ENCODE peak calls at places on chromosomes 16 and 17, in nine cellular contexts. One of them, this sample, is unnamed.

GRCh38 chr17:67696347-67696746 is 21.4 kb upstream of the NOL11 start:
- DNase-seq in PC-3: no peak
- DNase-seq in Panc1: no peak
- DNase-seq in psoas muscle: no peak
- DNase-seq in AG04450: no peak
- DNase-seq in CD8-positive, alpha-beta memory T cell: no peak
- DNase-seq in fibroblast of lung: peak; percentile 6
- DNase-seq in IMR-90: peak; percentile 5
- DNase-seq in effector memory CD4-positive, alpha-beta T cell: no peak
- DNase-seq in this sample: no peak

GRCh38 chr17:17890773-17891759 is 54.3 kb upstream of the SREBF1 start:
- DNase-seq in PC-3: peak; percentile 73
- DNase-seq in Panc1: peak; percentile 52
- DNase-seq in psoas muscle: peak; percentile 34
- DNase-seq in AG04450: peak; percentile 42
- DNase-seq in CD8-positive, alpha-beta memory T cell: peak; percentile 53
- DNase-seq in fibroblast of lung: peak; percentile 68
- DNase-seq in IMR-90: peak; percentile 72
- DNase-seq in effector memory CD4-positive, alpha-beta T cell: no peak
- DNase-seq in this sample: no peak

GRCh38 chr17:38416840-38417209 is 11.4 kb upstream of the ARHGAP23 start:
- DNase-seq in PC-3: no peak
- DNase-seq in Panc1: no peak
- DNase-seq in psoas muscle: no peak
- DNase-seq in AG04450: no peak
- DNase-seq in CD8-positive, alpha-beta memory T cell: no peak
- DNase-seq in fibroblast of lung: no peak
- DNase-seq in IMR-90: no peak
- DNase-seq in effector memory CD4-positive, alpha-beta T cell: no peak
- DNase-seq in this sample: no peak

GRCh38 chr17:77458202-77459017 is 317.6 kb downstream of the SEC14L1 start:
- DNase-seq in PC-3: no peak
- DNase-seq in Panc1: no peak
- DNase-seq in psoas muscle: no peak
- DNase-seq in AG04450: no peak
- DNase-seq in CD8-positive, alpha-beta memory T cell: no peak
- DNase-seq in fibroblast of lung: no peak
- DNase-seq in IMR-90: no peak
- DNase-seq in effector memory CD4-positive, alpha-beta T cell: no peak
- DNase-seq in this sample: no peak

GRCh38 chr17:63165420-63165819 is 199.4 kb downstream of the TANC2 start:
- DNase-seq in PC-3: no peak
- DNase-seq in Panc1: no peak
- DNase-seq in psoas muscle: no peak
- DNase-seq in AG04450: no peak
- DNase-seq in CD8-positive, alpha-beta memory T cell: no peak
- DNase-seq in fibroblast of lung: no peak
- DNase-seq in IMR-90: no peak
- DNase-seq in effector memory CD4-positive, alpha-beta T cell: no peak
- DNase-seq in this sample: no peak

GRCh38 chr16:48014349-48015135 is 141.3 kb downstream of the ABCC12 start:
- DNase-seq in PC-3: peak; percentile 95
- DNase-seq in Panc1: peak; percentile 38
- DNase-seq in psoas muscle: no peak
- DNase-seq in AG04450: peak; percentile 20
- DNase-seq in CD8-positive, alpha-beta memory T cell: no peak
- DNase-seq in fibroblast of lung: peak; percentile 89
- DNase-seq in IMR-90: peak; percentile 57
- DNase-seq in effector memory CD4-positive, alpha-beta T cell: no peak
- DNase-seq in this sample: no peak

GRCh38 chr16:75086281-75086680 is 30.3 kb downstream of the LDHD start:
- DNase-seq in PC-3: no peak
- DNase-seq in Panc1: no peak
- DNase-seq in psoas muscle: no peak
- DNase-seq in AG04450: no peak
- DNase-seq in CD8-positive, alpha-beta memory T cell: no peak
- DNase-seq in fibroblast of lung: peak; percentile 58
- DNase-seq in IMR-90: no peak
- DNase-seq in effector memory CD4-positive, alpha-beta T cell: no peak
- DNase-seq in this sample: no peak

GRCh38 chr17:8173871-8174322 is 2.3 kb downstream of the TMEM107 start:
- DNase-seq in PC-3: no peak
- DNase-seq in Panc1: no peak
- DNase-seq in psoas muscle: no peak
- DNase-seq in AG04450: no peak
- DNase-seq in CD8-positive, alpha-beta memory T cell: no peak
- DNase-seq in fibroblast of lung: no peak
- DNase-seq in IMR-90: no peak
- DNase-seq in effector memory CD4-positive, alpha-beta T cell: no peak
- DNase-seq in this sample: no peak

GRCh38 chr17:45787044-45787443 is 2.9 kb downstream of the CRHR1 start:
- DNase-seq in PC-3: no peak
- DNase-seq in Panc1: no peak
- DNase-seq in psoas muscle: no peak
- DNase-seq in AG04450: no peak
- DNase-seq in CD8-positive, alpha-beta memory T cell: no peak
- DNase-seq in fibroblast of lung: no peak
- DNase-seq in IMR-90: no peak
- DNase-seq in effector memory CD4-positive, alpha-beta T cell: no peak
- DNase-seq in this sample: no peak

GRCh38 chr17:80629298-80630028 is 84.8 kb downstream of the RPTOR start:
- DNase-seq in PC-3: no peak
- DNase-seq in Panc1: no peak
- DNase-seq in psoas muscle: no peak
- DNase-seq in AG04450: no peak
- DNase-seq in CD8-positive, alpha-beta memory T cell: no peak
- DNase-seq in fibroblast of lung: no peak
- DNase-seq in IMR-90: no peak
- DNase-seq in effector memory CD4-positive, alpha-beta T cell: no peak
- DNase-seq in this sample: no peak

GRCh38 chr17:57372156-57372555 is 115.8 kb downstream of the MSI2 start:
- DNase-seq in PC-3: peak; percentile 95
- DNase-seq in Panc1: no peak
- DNase-seq in psoas muscle: no peak
- DNase-seq in AG04450: no peak
- DNase-seq in CD8-positive, alpha-beta memory T cell: no peak
- DNase-seq in fibroblast of lung: peak; percentile 78
- DNase-seq in IMR-90: peak; percentile 66
- DNase-seq in effector memory CD4-positive, alpha-beta T cell: no peak
- DNase-seq in this sample: no peak

GRCh38 chr17:21194210-21194609 is 19.8 kb downstream of the TMEM11 start:
- DNase-seq in PC-3: no peak
- DNase-seq in Panc1: no peak
- DNase-seq in psoas muscle: no peak
- DNase-seq in AG04450: no peak
- DNase-seq in CD8-positive, alpha-beta memory T cell: no peak
- DNase-seq in fibroblast of lung: no peak
- DNase-seq in IMR-90: no peak
- DNase-seq in effector memory CD4-positive, alpha-beta T cell: no peak
- DNase-seq in this sample: no peak

DNA sequence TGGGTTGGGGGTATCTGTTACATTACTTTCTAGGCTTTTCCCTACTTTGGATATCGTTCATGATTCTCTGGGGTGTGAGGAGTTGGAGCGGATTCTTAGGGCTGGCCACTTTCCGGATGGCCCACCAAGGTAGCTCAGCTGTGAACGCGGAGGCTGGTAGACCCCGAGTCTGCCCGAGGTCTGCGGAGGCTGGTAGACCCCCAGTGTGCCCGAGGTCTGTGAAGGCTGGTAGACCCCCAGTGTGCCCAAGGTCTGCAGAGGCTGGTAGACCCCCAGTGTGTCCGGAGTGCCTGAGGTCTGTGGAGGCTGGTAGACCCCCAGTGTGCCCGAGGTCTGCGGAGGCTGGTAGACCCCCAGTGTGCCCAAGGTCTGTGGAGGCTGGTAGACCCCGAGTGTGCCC is 99.2 kb upstream of the ZNF469 start:
- DNase-seq in PC-3: no peak
- DNase-seq in Panc1: no peak
- DNase-seq in psoas muscle: no peak
- DNase-seq in AG04450: no peak
- DNase-seq in CD8-positive, alpha-beta memory T cell: no peak
- DNase-seq in fibroblast of lung: no peak
- DNase-seq in IMR-90: no peak
- DNase-seq in effector memory CD4-positive, alpha-beta T cell: no peak
- DNase-seq in this sample: no peak
- H3K9me3 ChIP-seq in PC-3: peaks cover 5% of the 10 kb centered on the region
- H3K9me3 ChIP-seq in Panc1: no peaks in the 10 kb centered on the region
- H3K9me3 ChIP-seq in psoas muscle: peaks cover 11% of the 10 kb centered on the region
- H3K9me3 ChIP-seq in AG04450: peaks cover 56% of the 10 kb centered on the region
- H3K9me3 ChIP-seq in CD8-positive, alpha-beta memory T cell: no peaks in the 10 kb centered on the region
- H3K9me3 ChIP-seq in fibroblast of lung: peaks cover 2% of the 10 kb centered on the region
- H3K9me3 ChIP-seq in IMR-90: peaks cover 14% of the 10 kb centered on the region
- H3K9me3 ChIP-seq in effector memory CD4-positive, alpha-beta T cell: peaks cover 5% of the 10 kb centered on the region
- H3K9me3 ChIP-seq in this sample: peaks cover 3% of the 10 kb centered on the region

DNA sequence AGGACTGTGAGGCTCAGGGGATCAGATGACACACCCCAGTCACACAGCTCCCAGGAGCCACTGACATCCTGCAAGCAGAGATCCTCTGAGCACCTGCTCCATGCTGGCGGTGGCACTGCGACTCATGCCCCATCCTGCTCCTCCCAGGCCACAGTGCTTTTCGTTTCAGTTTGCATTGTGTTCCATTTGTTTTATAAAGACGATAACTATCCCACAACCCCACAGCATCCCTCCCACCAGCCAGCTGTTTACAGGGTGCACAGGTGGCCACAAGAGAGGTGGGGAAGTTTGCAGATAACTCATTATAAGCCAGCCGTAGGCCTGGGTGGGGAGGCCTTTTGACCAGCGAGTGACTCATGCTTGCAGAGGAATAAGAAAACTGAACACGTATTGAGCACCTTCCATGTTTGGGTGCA is 28.2 kb downstream of the BCO1 start:
- DNase-seq in PC-3: peak; percentile 73
- DNase-seq in Panc1: no peak
- DNase-seq in psoas muscle: no peak
- DNase-seq in AG04450: no peak
- DNase-seq in CD8-positive, alpha-beta memory T cell: no peak
- DNase-seq in fibroblast of lung: peak; percentile 36
- DNase-seq in IMR-90: no peak
- DNase-seq in effector memory CD4-positive, alpha-beta T cell: no peak
- DNase-seq in this sample: no peak
- H3K27ac ChIP-seq in PC-3: peak overlapping the region; percentile 57
- H3K27ac ChIP-seq in Panc1: no peak overlapping the region
- H3K27ac ChIP-seq in psoas muscle: no peak overlapping the region
- H3K27ac ChIP-seq in AG04450: no peak overlapping the region
- H3K27ac ChIP-seq in CD8-positive, alpha-beta memory T cell: no peak overlapping the region
- H3K27ac ChIP-seq in fibroblast of lung: no peak overlapping the region
- H3K27ac ChIP-seq in IMR-90: no peak overlapping the region
- H3K27ac ChIP-seq in effector memory CD4-positive, alpha-beta T cell: no peak overlapping the region
- H3K27ac ChIP-seq in this sample: no peak overlapping the region

DNA sequence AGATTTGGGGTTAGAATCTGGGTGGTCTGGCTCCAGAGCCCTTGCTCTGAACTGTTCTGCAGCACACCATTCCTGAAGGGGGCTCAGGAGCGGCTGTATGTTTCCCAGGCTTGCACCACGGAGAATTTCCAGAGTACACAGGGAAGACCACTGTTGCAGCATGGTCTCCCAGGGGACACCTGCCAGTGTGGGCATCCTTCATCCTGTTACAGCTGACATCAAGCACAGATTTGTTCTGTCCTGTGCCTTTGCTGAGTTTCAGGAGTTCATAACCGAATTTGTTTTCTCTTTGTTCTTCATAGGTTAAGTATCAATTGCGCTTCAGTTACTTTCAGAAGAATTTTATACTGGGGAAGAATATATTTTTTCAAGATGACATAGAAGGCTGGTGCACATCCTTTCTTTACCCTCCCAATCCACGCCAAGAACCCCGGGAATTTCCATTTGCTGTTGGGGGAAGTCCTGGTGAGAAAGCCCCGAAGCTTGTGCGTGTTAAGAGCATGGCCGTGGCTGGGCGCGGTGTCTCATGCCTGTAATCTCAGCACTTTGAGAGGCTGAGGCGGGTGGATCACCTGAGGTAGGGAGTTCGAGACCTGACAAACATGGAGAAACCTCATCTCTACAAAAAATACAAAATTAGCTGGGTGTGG is 26.3 kb upstream of the ABCA3 start:
- DNase-seq in PC-3: no peak
- DNase-seq in Panc1: no peak
- DNase-seq in psoas muscle: no peak
- DNase-seq in AG04450: no peak
- DNase-seq in CD8-positive, alpha-beta memory T cell: no peak
- DNase-seq in fibroblast of lung: no peak
- DNase-seq in IMR-90: no peak
- DNase-seq in effector memory CD4-positive, alpha-beta T cell: no peak
- DNase-seq in this sample: no peak
- H3K4me3 ChIP-seq in PC-3: no peak overlapping the region
- H3K4me3 ChIP-seq in Panc1: no peak overlapping the region
- H3K4me3 ChIP-seq in psoas muscle: no peak overlapping the region
- H3K4me3 ChIP-seq in AG04450: no peak overlapping the region
- H3K4me3 ChIP-seq in CD8-positive, alpha-beta memory T cell: no peak overlapping the region
- H3K4me3 ChIP-seq in fibroblast of lung: no peak overlapping the region
- H3K4me3 ChIP-seq in IMR-90: no peak overlapping the region
- H3K4me3 ChIP-seq in effector memory CD4-positive, alpha-beta T cell: no peak overlapping the region
- H3K4me3 ChIP-seq in this sample: no peak overlapping the region

GRCh38 chr17:61700252-61700651 is 109.2 kb upstream of the NACA2 start:
- DNase-seq in PC-3: no peak
- DNase-seq in Panc1: no peak
- DNase-seq in psoas muscle: no peak
- DNase-seq in AG04450: no peak
- DNase-seq in CD8-positive, alpha-beta memory T cell: no peak
- DNase-seq in fibroblast of lung: no peak
- DNase-seq in IMR-90: no peak
- DNase-seq in effector memory CD4-positive, alpha-beta T cell: no peak
- DNase-seq in this sample: no peak
- H3K9me3 ChIP-seq in PC-3: peaks cover 15% of the 10 kb centered on the region
- H3K9me3 ChIP-seq in Panc1: peaks cover 26% of the 10 kb centered on the region
- H3K9me3 ChIP-seq in psoas muscle: peaks cover 41% of the 10 kb centered on the region
- H3K9me3 ChIP-seq in AG04450: peaks cover 3% of the 10 kb centered on the region
- H3K9me3 ChIP-seq in CD8-positive, alpha-beta memory T cell: peaks cover 18% of the 10 kb centered on the region
- H3K9me3 ChIP-seq in fibroblast of lung: no peaks in the 10 kb centered on the region
- H3K9me3 ChIP-seq in IMR-90: peaks cover 19% of the 10 kb centered on the region
- H3K9me3 ChIP-seq in effector memory CD4-positive, alpha-beta T cell: peaks cover 14% of the 10 kb centered on the region
- H3K9me3 ChIP-seq in this sample: peaks cover 4% of the 10 kb centered on the region

This sample was measured in aorta.